ENCODE peak calls at places on chromosomes 11 and 22, in four cellular contexts. One of them, this sample, is unnamed.

GRCh38 chr11:110679323-110679980 is 32.8 kb downstream of the ARHGAP20 start:
- DNase-seq in fibroblast of mammary gland: peak; percentile 55
- DNase-seq in keratinocyte: no peak
- DNase-seq in endothelial cell: no peak
- DNase-seq in this sample: no peak

GRCh38 chr11:116852261-116853125 is 15.1 kb upstream of the APOA1 start:
- DNase-seq in keratinocyte: no peak
- DNase-seq in endothelial cell: no peak
- DNase-seq in fibroblast of mammary gland: peak; percentile 80
- DNase-seq in this sample: no peak

GRCh38 chr11:121032546-121032945 is 8.6 kb downstream of the TBCEL start:
- DNase-seq in fibroblast of mammary gland: no peak
- DNase-seq in endothelial cell: no peak
- DNase-seq in keratinocyte: no peak
- DNase-seq in this sample: no peak

GRCh38 chr11:123185326-123185725 is 9.7 kb downstream of the CLMP start:
- DNase-seq in keratinocyte: no peak
- DNase-seq in endothelial cell: no peak
- DNase-seq in fibroblast of mammary gland: no peak
- DNase-seq in this sample: no peak

GRCh38 chr22:37905534-37906363 is at the start of gene MICALL1:
- DNase-seq in fibroblast of mammary gland: peak; percentile 75
- DNase-seq in keratinocyte: no peak
- DNase-seq in endothelial cell: peak; percentile 76
- DNase-seq in this sample: peak; percentile 90

GRCh38 chr11:2077061-2077802 is 62.0 kb downstream of the IGF2 start:
- DNase-seq in keratinocyte: peak; percentile 50
- DNase-seq in endothelial cell: no peak
- DNase-seq in fibroblast of mammary gland: peak; percentile 54
- DNase-seq in this sample: peak; percentile 58

GRCh38 chr22:42635531-42635930 is 4.9 kb downstream of the ATP5MGL start:
- DNase-seq in endothelial cell: no peak
- DNase-seq in keratinocyte: peak; percentile 84
- DNase-seq in fibroblast of mammary gland: peak; percentile 92
- DNase-seq in this sample: peak; percentile 72

GRCh38 chr11:73249858-73250773 is 22.0 kb upstream of the P2RY6 start:
- DNase-seq in keratinocyte: no peak
- DNase-seq in fibroblast of mammary gland: no peak
- DNase-seq in endothelial cell: no peak
- DNase-seq in this sample: no peak

GRCh38 chr11:130209128-130209932 is 49.7 kb downstream of the ST14 start:
- DNase-seq in fibroblast of mammary gland: no peak
- DNase-seq in endothelial cell: no peak
- DNase-seq in keratinocyte: no peak
- DNase-seq in this sample: no peak

GRCh38 chr11:2366733-2367132 is 10.4 kb upstream of the CD81 start:
- DNase-seq in keratinocyte: no peak
- DNase-seq in endothelial cell: no peak
- DNase-seq in fibroblast of mammary gland: no peak
- DNase-seq in this sample: no peak

GRCh38 chr11:99424313-99425084 is 403.8 kb downstream of the CNTN5 start:
- DNase-seq in fibroblast of mammary gland: no peak
- DNase-seq in keratinocyte: no peak
- DNase-seq in endothelial cell: no peak
- DNase-seq in this sample: no peak

GRCh38 chr11:16186680-16187079 is 169.7 kb downstream of the SOX6 start:
- DNase-seq in endothelial cell: no peak
- DNase-seq in fibroblast of mammary gland: no peak
- DNase-seq in keratinocyte: no peak
- DNase-seq in this sample: no peak

GRCh38 chr11:109145287-109145686 is 276.7 kb upstream of the C11orf87 start:
- DNase-seq in keratinocyte: no peak
- DNase-seq in endothelial cell: no peak
- DNase-seq in fibroblast of mammary gland: no peak
- DNase-seq in this sample: no peak

GRCh38 chr11:61880454-61880853 is 10.9 kb downstream of the FADS3 start:
- DNase-seq in endothelial cell: no peak
- DNase-seq in fibroblast of mammary gland: no peak
- DNase-seq in keratinocyte: no peak
- DNase-seq in this sample: no peak

GRCh38 chr11:103537904-103538502 is 428.8 kb downstream of the DYNC2H1 start:
- DNase-seq in endothelial cell: peak; percentile 11
- DNase-seq in keratinocyte: no peak
- DNase-seq in fibroblast of mammary gland: peak; percentile 62
- DNase-seq in this sample: peak; percentile 6

GRCh38 chr11:3836903-3837302 is 3.9 kb downstream of the RHOG start:
- DNase-seq in endothelial cell: no peak
- DNase-seq in fibroblast of mammary gland: no peak
- DNase-seq in keratinocyte: no peak
- DNase-seq in this sample: no peak

GRCh38 chr11:60781286-60782044 is 3.7 kb upstream of the MS4A10 start:
- DNase-seq in fibroblast of mammary gland: no peak
- DNase-seq in keratinocyte: no peak
- DNase-seq in endothelial cell: no peak
- DNase-seq in this sample: no peak

GRCh38 chr11:116061322-116061721 is 557.1 kb upstream of the CADM1 start:
- DNase-seq in fibroblast of mammary gland: no peak
- DNase-seq in endothelial cell: no peak
- DNase-seq in keratinocyte: no peak
- DNase-seq in this sample: no peak

GRCh38 chr11:73239111-73239521 is 21.0 kb downstream of the P2RY2 start:
- DNase-seq in endothelial cell: no peak
- DNase-seq in fibroblast of mammary gland: no peak
- DNase-seq in keratinocyte: no peak
- DNase-seq in this sample: no peak

GRCh38 chr22:26576026-26576680 is 13.8 kb downstream of the TPST2 start:
- DNase-seq in endothelial cell: no peak
- DNase-seq in keratinocyte: no peak
- DNase-seq in fibroblast of mammary gland: no peak
- DNase-seq in this sample: no peak

GRCh38 chr11:18699848-18700261 is 1.3 kb downstream of the TMEM86A start:
- DNase-seq in fibroblast of mammary gland: no peak
- DNase-seq in endothelial cell: no peak
- DNase-seq in keratinocyte: no peak
- DNase-seq in this sample: no peak

GRCh38 chr22:49373289-49373666 is 454.4 kb downstream of the BRD1 start:
- DNase-seq in fibroblast of mammary gland: no peak
- DNase-seq in endothelial cell: peak; percentile 2
- DNase-seq in keratinocyte: no peak
- DNase-seq in this sample: no peak

GRCh38 chr11:47443817-47444216 is 5.1 kb downstream of the RAPSN start:
- DNase-seq in keratinocyte: no peak
- DNase-seq in endothelial cell: no peak
- DNase-seq in fibroblast of mammary gland: no peak
- DNase-seq in this sample: no peak

GRCh38 chr11:69669486-69669885 is 5.7 kb downstream of the LTO1 start:
- DNase-seq in fibroblast of mammary gland: no peak
- DNase-seq in keratinocyte: no peak
- DNase-seq in endothelial cell: no peak
- DNase-seq in this sample: no peak

GRCh38 chr11:119975561-119976152 is 162.3 kb downstream of the TRIM29 start:
- DNase-seq in endothelial cell: no peak
- DNase-seq in keratinocyte: no peak
- DNase-seq in fibroblast of mammary gland: no peak
- DNase-seq in this sample: no peak

GRCh38 chr11:60950933-60951610 is 904 bp downstream of the SLC15A3 start:
- DNase-seq in endothelial cell: peak; percentile 27
- DNase-seq in keratinocyte: no peak
- DNase-seq in fibroblast of mammary gland: no peak
- DNase-seq in this sample: no peak

DNA sequence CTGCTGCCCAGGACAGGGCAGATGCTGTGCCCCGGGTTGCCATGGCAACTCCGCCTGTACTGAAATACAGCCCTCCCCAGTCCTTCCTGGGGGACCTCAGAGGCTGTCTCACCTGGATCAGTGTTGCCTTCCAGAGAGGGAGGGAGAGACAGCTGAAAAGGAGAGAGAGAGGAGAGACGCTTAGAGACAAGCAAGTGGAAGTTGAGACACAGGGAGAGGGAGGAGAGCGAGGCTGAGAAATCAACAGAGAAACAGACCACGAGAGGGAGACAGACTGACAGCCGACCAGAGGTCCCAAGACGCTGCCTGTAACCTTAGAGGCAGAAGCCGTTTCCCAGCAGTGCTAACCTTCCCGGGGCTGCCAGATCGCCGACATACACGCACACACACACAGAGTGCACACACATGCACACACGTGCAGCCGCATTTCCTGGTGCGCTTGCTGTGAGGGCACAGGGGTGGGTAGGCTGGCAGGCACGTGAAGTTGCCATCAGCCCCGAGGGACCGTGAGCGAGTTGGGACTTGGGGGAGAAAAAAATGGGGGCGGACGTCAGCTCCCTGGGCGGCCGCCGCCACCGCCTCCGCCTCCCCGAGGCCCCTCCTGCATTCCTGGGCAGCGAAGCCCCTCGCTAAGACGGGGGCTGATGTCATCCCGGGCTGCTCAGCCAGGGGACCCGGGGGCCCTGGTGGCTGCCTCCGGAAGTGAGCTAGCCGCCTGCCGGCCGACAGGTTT is 88.6 kb upstream of the CRYBB3 start:
- DNase-seq in endothelial cell: peak; percentile 72
- DNase-seq in keratinocyte: peak; percentile 45
- DNase-seq in fibroblast of mammary gland: peak; percentile 64
- DNase-seq in this sample: peak; percentile 91
- TF ChIP-seq CTCF in endothelial cell: peak; percentile 69
- TF ChIP-seq CTCF in keratinocyte: peak; percentile 72
- TF ChIP-seq CTCF in fibroblast of mammary gland: peak; percentile 46
- TF ChIP-seq CTCF in this sample: peak; percentile 63

GRCh38 chr22:46251266-46251665 is 1.2 kb upstream of the CDPF1 start:
- DNase-seq in endothelial cell: no peak
- DNase-seq in keratinocyte: no peak
- DNase-seq in fibroblast of mammary gland: peak; percentile 27
- DNase-seq in this sample: no peak

GRCh38 chr22:46250783-46251125 is 661 bp upstream of the CDPF1 start:
- DNase-seq in keratinocyte: no peak
- DNase-seq in fibroblast of mammary gland: no peak
- DNase-seq in endothelial cell: no peak
- DNase-seq in this sample: peak; percentile 22

GRCh38 chr22:46251816-46252380 is 1.8 kb upstream of the CDPF1 start:
- DNase-seq in fibroblast of mammary gland: no peak
- DNase-seq in endothelial cell: no peak
- DNase-seq in keratinocyte: no peak
- DNase-seq in this sample: no peak

GRCh38 chr22:46247443-46247975 is 2.6 kb downstream of the CDPF1 start:
- DNase-seq in keratinocyte: no peak
- DNase-seq in fibroblast of mammary gland: no peak
- DNase-seq in endothelial cell: no peak
- DNase-seq in this sample: no peak

DNA sequence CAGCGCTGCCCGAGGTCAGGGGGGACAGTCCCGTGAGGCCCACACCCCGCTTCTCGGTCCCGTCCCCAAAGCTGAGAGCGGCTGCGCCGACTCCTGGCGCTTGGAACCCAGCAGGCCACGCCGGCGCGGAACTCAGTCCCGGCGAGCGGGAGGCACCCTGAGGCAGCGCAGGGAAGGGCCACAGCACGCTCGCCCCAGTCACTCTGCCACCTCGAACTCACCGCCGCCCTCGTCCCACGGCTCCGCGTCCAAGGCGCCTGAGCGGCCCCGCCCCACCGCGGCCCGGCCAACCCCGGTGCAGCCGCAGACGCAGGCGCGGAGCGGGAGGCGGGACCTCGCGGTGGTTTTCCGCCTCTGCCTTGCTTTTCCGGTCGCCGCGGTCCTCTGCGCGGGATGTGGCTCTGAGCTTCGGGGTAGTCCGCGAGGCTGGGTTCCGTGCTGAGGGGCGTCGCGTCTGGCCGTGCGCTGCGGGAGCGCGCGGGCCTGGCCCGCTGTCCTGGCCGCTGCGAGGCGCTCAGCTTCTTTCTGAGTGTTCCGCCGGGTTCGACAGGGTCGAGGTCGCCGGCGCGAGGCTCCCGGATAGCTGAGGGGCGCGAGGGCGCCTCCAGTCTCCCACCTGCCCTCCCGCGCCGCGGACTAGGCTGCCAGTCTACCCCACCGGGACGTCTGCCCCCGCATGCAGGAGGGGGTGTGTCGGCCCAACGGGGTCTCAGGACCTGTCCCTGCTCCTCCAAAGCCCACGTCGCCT is at the start of gene CDPF1:
- DNase-seq in keratinocyte: peak; percentile 28
- DNase-seq in endothelial cell: peak; percentile 91
- DNase-seq in fibroblast of mammary gland: peak; percentile 74
- DNase-seq in this sample: peak; percentile 94
- TF ChIP-seq CTCF in keratinocyte: no peak
- TF ChIP-seq CTCF in endothelial cell: no peak
- TF ChIP-seq CTCF in fibroblast of mammary gland: no peak
- TF ChIP-seq CTCF in this sample: no peak

GRCh38 chr11:68215524-68216170 is 2.6 kb upstream of the KMT5B start:
- DNase-seq in fibroblast of mammary gland: no peak
- DNase-seq in endothelial cell: no peak
- DNase-seq in keratinocyte: no peak
- DNase-seq in this sample: no peak
- TF ChIP-seq CTCF in fibroblast of mammary gland: no peak
- TF ChIP-seq CTCF in endothelial cell: no peak
- TF ChIP-seq CTCF in keratinocyte: no peak
- TF ChIP-seq CTCF in this sample: no peak

GRCh38 chr22:22927196-22927887 is 39.7 kb downstream of the IGLL5 start:
- DNase-seq in endothelial cell: no peak
- DNase-seq in fibroblast of mammary gland: no peak
- DNase-seq in keratinocyte: no peak
- DNase-seq in this sample: no peak
- TF ChIP-seq CTCF in endothelial cell: no peak
- TF ChIP-seq CTCF in fibroblast of mammary gland: no peak
- TF ChIP-seq CTCF in keratinocyte: no peak
- TF ChIP-seq CTCF in this sample: no peak

DNA sequence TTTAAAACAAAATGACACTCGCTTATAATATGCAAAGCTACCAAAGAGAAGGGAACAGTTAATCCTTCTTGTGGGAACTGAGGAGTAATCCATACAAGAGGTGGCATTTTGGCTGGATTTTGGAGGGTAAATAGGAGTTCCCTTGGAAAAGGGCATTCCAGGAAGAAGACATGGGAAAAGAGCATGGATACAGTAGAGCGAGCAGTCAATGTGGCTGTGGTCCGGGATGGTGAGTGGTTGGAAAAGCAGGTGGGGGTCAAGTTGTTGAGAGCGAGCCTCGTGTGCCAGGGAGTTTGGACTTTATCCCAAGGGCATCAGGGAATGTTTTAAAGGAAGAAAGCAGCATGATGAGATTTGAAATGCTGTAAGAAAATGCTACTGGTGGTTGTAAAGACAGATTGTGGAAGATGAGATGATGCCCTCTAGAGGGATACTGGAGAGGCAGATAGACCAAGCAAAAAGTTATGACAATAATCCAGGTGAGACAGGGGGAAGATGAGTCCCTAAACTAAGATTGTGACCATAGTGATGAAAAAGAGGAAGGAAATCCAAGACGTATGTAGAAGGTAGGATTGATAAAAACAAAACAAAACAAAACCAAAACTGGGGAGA is 3.8 kb upstream of the MMP7 start:
- DNase-seq in endothelial cell: no peak
- DNase-seq in keratinocyte: no peak
- DNase-seq in fibroblast of mammary gland: no peak
- DNase-seq in this sample: no peak
- TF ChIP-seq CTCF in endothelial cell: no peak
- TF ChIP-seq CTCF in keratinocyte: peak; percentile 15
- TF ChIP-seq CTCF in fibroblast of mammary gland: peak; percentile 34
- TF ChIP-seq CTCF in this sample: no peak

GRCh38 chr11:40129276-40129675 is 1330.2 kb downstream of the LRRC4C start:
- DNase-seq in fibroblast of mammary gland: no peak
- DNase-seq in keratinocyte: no peak
- DNase-seq in endothelial cell: no peak
- DNase-seq in this sample: no peak
- TF ChIP-seq CTCF in fibroblast of mammary gland: peak; percentile 12
- TF ChIP-seq CTCF in keratinocyte: no peak
- TF ChIP-seq CTCF in endothelial cell: peak; percentile 26
- TF ChIP-seq CTCF in this sample: no peak

This sample was measured in Calu3.